ENCODE peak calls at places on chromosomes 5 and 9, in seven cellular contexts. One of them, this sample, is unnamed.

GRCh38 chr9:97529363-97530076 is 28.1 kb downstream of the TMOD1 start:
- DNase-seq in COR-L47: no peak
- DNase-seq in stimulated activated CD8-positive, alpha-beta memory T cell treated with anti-CD3 and anti-CD28 coated beads, Interleukin-4, amount 100 ng/mL, for 24 hours: no peak
- DNase-seq in neural progenitor cell: no peak
- DNase-seq in NCI-H2081: no peak
- DNase-seq in activated T-helper 1 cell treated with anti-CD3 and anti-CD28 coated beads, Interleukin-2, amount 50 U/mL, for 16 hours: no peak
- DNase-seq in RWPE1: no peak
- DNase-seq in this sample: no peak

GRCh38 chr9:111975709-111976108 is 79.1 kb downstream of the UGCG start:
- DNase-seq in NCI-H2081: peak; percentile 62
- DNase-seq in stimulated activated CD8-positive, alpha-beta memory T cell treated with anti-CD3 and anti-CD28 coated beads, Interleukin-4, amount 100 ng/mL, for 24 hours: no peak
- DNase-seq in activated T-helper 1 cell treated with anti-CD3 and anti-CD28 coated beads, Interleukin-2, amount 50 U/mL, for 16 hours: no peak
- DNase-seq in RWPE1: no peak
- DNase-seq in neural progenitor cell: peak; percentile 40
- DNase-seq in COR-L47: peak; percentile 25
- DNase-seq in this sample: no peak

GRCh38 chr5:23717486-23717885 is 210.1 kb downstream of the PRDM9 start:
- DNase-seq in NCI-H2081: no peak
- DNase-seq in COR-L47: no peak
- DNase-seq in activated T-helper 1 cell treated with anti-CD3 and anti-CD28 coated beads, Interleukin-2, amount 50 U/mL, for 16 hours: no peak
- DNase-seq in RWPE1: no peak
- DNase-seq in neural progenitor cell: no peak
- DNase-seq in stimulated activated CD8-positive, alpha-beta memory T cell treated with anti-CD3 and anti-CD28 coated beads, Interleukin-4, amount 100 ng/mL, for 24 hours: no peak
- DNase-seq in this sample: no peak

GRCh38 chr5:66511491-66511890 is 84.7 kb upstream of the MAST4 start:
- DNase-seq in activated T-helper 1 cell treated with anti-CD3 and anti-CD28 coated beads, Interleukin-2, amount 50 U/mL, for 16 hours: no peak
- DNase-seq in RWPE1: no peak
- DNase-seq in neural progenitor cell: no peak
- DNase-seq in stimulated activated CD8-positive, alpha-beta memory T cell treated with anti-CD3 and anti-CD28 coated beads, Interleukin-4, amount 100 ng/mL, for 24 hours: no peak
- DNase-seq in NCI-H2081: no peak
- DNase-seq in COR-L47: no peak
- DNase-seq in this sample: peak; percentile 15

GRCh38 chr9:69223605-69224004 is 49.5 kb downstream of the TJP2 start:
- DNase-seq in stimulated activated CD8-positive, alpha-beta memory T cell treated with anti-CD3 and anti-CD28 coated beads, Interleukin-4, amount 100 ng/mL, for 24 hours: no peak
- DNase-seq in activated T-helper 1 cell treated with anti-CD3 and anti-CD28 coated beads, Interleukin-2, amount 50 U/mL, for 16 hours: no peak
- DNase-seq in COR-L47: peak; percentile 39
- DNase-seq in RWPE1: peak; percentile 69
- DNase-seq in neural progenitor cell: peak; percentile 73
- DNase-seq in NCI-H2081: peak; percentile 6
- DNase-seq in this sample: peak; percentile 19

GRCh38 chr9:20513126-20513913 is 109.0 kb downstream of the MLLT3 start:
- DNase-seq in NCI-H2081: no peak
- DNase-seq in RWPE1: no peak
- DNase-seq in COR-L47: no peak
- DNase-seq in neural progenitor cell: no peak
- DNase-seq in activated T-helper 1 cell treated with anti-CD3 and anti-CD28 coated beads, Interleukin-2, amount 50 U/mL, for 16 hours: no peak
- DNase-seq in stimulated activated CD8-positive, alpha-beta memory T cell treated with anti-CD3 and anti-CD28 coated beads, Interleukin-4, amount 100 ng/mL, for 24 hours: no peak
- DNase-seq in this sample: no peak

GRCh38 chr5:143230676-143230996 is 172.8 kb downstream of the NR3C1 start:
- DNase-seq in activated T-helper 1 cell treated with anti-CD3 and anti-CD28 coated beads, Interleukin-2, amount 50 U/mL, for 16 hours: no peak
- DNase-seq in COR-L47: no peak
- DNase-seq in RWPE1: no peak
- DNase-seq in NCI-H2081: no peak
- DNase-seq in neural progenitor cell: no peak
- DNase-seq in stimulated activated CD8-positive, alpha-beta memory T cell treated with anti-CD3 and anti-CD28 coated beads, Interleukin-4, amount 100 ng/mL, for 24 hours: no peak
- DNase-seq in this sample: no peak

GRCh38 chr5:152262667-152263066 is 142.4 kb downstream of the NMUR2 start:
- DNase-seq in activated T-helper 1 cell treated with anti-CD3 and anti-CD28 coated beads, Interleukin-2, amount 50 U/mL, for 16 hours: no peak
- DNase-seq in neural progenitor cell: peak; percentile 19
- DNase-seq in RWPE1: no peak
- DNase-seq in stimulated activated CD8-positive, alpha-beta memory T cell treated with anti-CD3 and anti-CD28 coated beads, Interleukin-4, amount 100 ng/mL, for 24 hours: no peak
- DNase-seq in NCI-H2081: no peak
- DNase-seq in COR-L47: no peak
- DNase-seq in this sample: no peak

GRCh38 chr5:171342362-171343111 is 33.5 kb downstream of the TLX3 start:
- DNase-seq in activated T-helper 1 cell treated with anti-CD3 and anti-CD28 coated beads, Interleukin-2, amount 50 U/mL, for 16 hours: no peak
- DNase-seq in COR-L47: peak; percentile 66
- DNase-seq in neural progenitor cell: peak; percentile 80
- DNase-seq in stimulated activated CD8-positive, alpha-beta memory T cell treated with anti-CD3 and anti-CD28 coated beads, Interleukin-4, amount 100 ng/mL, for 24 hours: no peak
- DNase-seq in NCI-H2081: peak; percentile 63
- DNase-seq in RWPE1: peak; percentile 46
- DNase-seq in this sample: peak; percentile 23

GRCh38 chr9:137407590-137408300 is 15.2 kb downstream of the EXD3 start:
- DNase-seq in activated T-helper 1 cell treated with anti-CD3 and anti-CD28 coated beads, Interleukin-2, amount 50 U/mL, for 16 hours: no peak
- DNase-seq in stimulated activated CD8-positive, alpha-beta memory T cell treated with anti-CD3 and anti-CD28 coated beads, Interleukin-4, amount 100 ng/mL, for 24 hours: no peak
- DNase-seq in neural progenitor cell: no peak
- DNase-seq in RWPE1: no peak
- DNase-seq in NCI-H2081: no peak
- DNase-seq in COR-L47: no peak
- DNase-seq in this sample: no peak

GRCh38 chr9:13805566-13805965 is 508.4 kb downstream of the NFIB start:
- DNase-seq in neural progenitor cell: no peak
- DNase-seq in COR-L47: no peak
- DNase-seq in RWPE1: no peak
- DNase-seq in NCI-H2081: no peak
- DNase-seq in activated T-helper 1 cell treated with anti-CD3 and anti-CD28 coated beads, Interleukin-2, amount 50 U/mL, for 16 hours: no peak
- DNase-seq in stimulated activated CD8-positive, alpha-beta memory T cell treated with anti-CD3 and anti-CD28 coated beads, Interleukin-4, amount 100 ng/mL, for 24 hours: no peak
- DNase-seq in this sample: no peak

GRCh38 chr5:56327810-56328209 is 94.7 kb upstream of the ANKRD55 start:
- DNase-seq in NCI-H2081: no peak
- DNase-seq in neural progenitor cell: no peak
- DNase-seq in COR-L47: no peak
- DNase-seq in RWPE1: no peak
- DNase-seq in activated T-helper 1 cell treated with anti-CD3 and anti-CD28 coated beads, Interleukin-2, amount 50 U/mL, for 16 hours: no peak
- DNase-seq in stimulated activated CD8-positive, alpha-beta memory T cell treated with anti-CD3 and anti-CD28 coated beads, Interleukin-4, amount 100 ng/mL, for 24 hours: peak; percentile 49
- DNase-seq in this sample: no peak

This sample was measured in keratinocyte.